ENCODE peak calls at places on chromosomes 13 and 19, in six cellular contexts. T is activated gamma-delta T cell treated with Interleukin-2 at 50 U/mL for 16 hours; J is CD8-positive, alpha-beta memory T cell; F is SJCRH30; S is stimulated activated effector memory CD8-positive, alpha-beta T cell treated with anti-CD3 and anti-CD28 coated beads, Interleukin-12 subunit alpha, Interleukin-12 subunit beta, amount 100 ng/mL, for 72 hours; K is BJ. W is an unnamed sample.

GRCh38 chr13:44206429-44206828 is 167.2 kb upstream of the SERP2 start:
- DNase-seq in T (no peak), J (no peak), F (no peak), S (no peak), K (no peak), W (no peak)

GRCh38 chr13:26914624-26915023 is 154.0 kb upstream of the GPR12 start:
- DNase-seq in T (no peak), J (no peak), F (peak), S (no peak), K (no peak), W (peak)

GRCh38 chr19:497861-498590 is 1.7 kb downstream of the MADCAM1 start:
- DNase-seq in T (no peak), J (no peak), F (no peak), S (no peak), K (no peak), W (no peak)

GRCh38 chr13:102825921-102826706 is 19.7 kb upstream of the ERCC5 start:
- DNase-seq in T (no peak), J (no peak), F (no peak), S (no peak), K (peak), W (peak)

GRCh38 chr19:41695745-41696144 is 7.7 kb upstream of the CEACAM7 start:
- DNase-seq in T (no peak), J (no peak), F (no peak), S (no peak), K (no peak), W (no peak)

GRCh38 chr13:50244355-50244912 is 229.2 kb downstream of the KCNRG start:
- DNase-seq in T (no peak), J (no peak), F (no peak), S (no peak), K (no peak), W (peak)

GRCh38 chr19:49829200-49829599 is 11.1 kb downstream of the MED25 start:
- DNase-seq in T (no peak), J (no peak), F (no peak), S (no peak), K (no peak), W (no peak)

GRCh38 chr13:112689498-112690241 is at the start of gene ATP11A:
- DNase-seq in T (peak), J (peak), F (peak), S (peak), K (peak), W (peak)

GRCh38 chr19:51107406-51108065 is 673 bp downstream of the CTU1 start:
- DNase-seq in T (no peak), J (no peak), F (peak), S (no peak), K (no peak), W (peak)

GRCh38 chr19:47865166-47865565 is 6.1 kb downstream of the TPRX2 start:
- DNase-seq in T (no peak), J (no peak), F (no peak), S (no peak), K (no peak), W (no peak)

GRCh38 chr13:46172531-46172991 is 9.4 kb downstream of the LCP1 start:
- DNase-seq in T (peak), J (peak), F (no peak), S (no peak), K (no peak), W (no peak)

GRCh38 chr19:16737909-16738308 is 18.3 kb downstream of the NWD1 start:
- DNase-seq in T (no peak), J (no peak), F (no peak), S (no peak), K (no peak), W (peak)

W was measured in dermis blood vessel endothelial cell.